ENCODE peak calls at places on chromosomes 13 and 19, in five cellular contexts. B is ovary, L is HepG2, X is heart left ventricle, D is GM12878. U is an unnamed sample.

GRCh38 chr19:42313096-42313839 is at the start of gene TMEM145:
- DNase-seq in B (peak), D (no peak), X (no peak), L (no peak), U (no peak)

GRCh38 chr19:15863272-15863671 is 34.6 kb downstream of the CYP4F2 start:
- DNase-seq in X (no peak), B (no peak), L (no peak), D (no peak), U (no peak)

GRCh38 chr19:37403403-37403802 is 32.5 kb downstream of the ZNF527 start:
- DNase-seq in D (no peak), L (no peak), B (no peak), X (no peak), U (no peak)

GRCh38 chr19:34589730-34590129 is 87.2 kb downstream of the SCGB2B2 start:
- DNase-seq in X (no peak), D (no peak), L (no peak), B (no peak), U (no peak)

GRCh38 chr19:3722443-3723109 is 14.4 kb downstream of the TJP3 start:
- DNase-seq in B (no peak), D (no peak), L (no peak), X (no peak), U (no peak)

GRCh38 chr13:25300861-25301346 is 521 bp upstream of the NUP58 start:
- DNase-seq in L (no peak), X (peak), D (no peak), B (peak), U (peak)

GRCh38 chr19:16161848-16162247 is 11.5 kb downstream of the CIB3 start:
- DNase-seq in L (no peak), B (no peak), D (no peak), X (no peak), U (no peak)

GRCh38 chr13:61030445-61030844 is 385.2 kb downstream of the PCDH20 start:
- DNase-seq in D (no peak), X (no peak), B (no peak), L (no peak), U (no peak)

GRCh38 chr19:38004505-38005223 is 97.7 kb downstream of the SIPA1L3 start:
- DNase-seq in B (peak), X (peak), L (peak), D (peak), U (peak)

GRCh38 chr13:65461590-65461989 is 1768.5 kb downstream of the PCDH9 start:
- DNase-seq in L (no peak), D (no peak), B (no peak), X (no peak), U (no peak)

GRCh38 chr13:19185086-19185864 is 3.7 kb upstream of the TUBA3C start:
- DNase-seq in X (no peak), B (no peak), D (no peak), L (no peak), U (no peak)

GRCh38 chr13:68714292-68714691 is 1393.3 kb upstream of the ATXN8OS start:
- DNase-seq in D (no peak), B (no peak), L (no peak), X (no peak), U (no peak)

GRCh38 chr13:68713394-68713793 is 1394.2 kb upstream of the ATXN8OS start:
- DNase-seq in B (no peak), X (no peak), D (no peak), L (no peak), U (no peak)

GRCh38 chr13:68708336-68708908 is 1399.2 kb upstream of the ATXN8OS start:
- DNase-seq in L (no peak), B (no peak), X (no peak), D (no peak), U (no peak)
- H3K4me3 ChIP-seq in L (no peak), B (no peak), X (no peak), D (no peak), U (no peak)

DNA sequence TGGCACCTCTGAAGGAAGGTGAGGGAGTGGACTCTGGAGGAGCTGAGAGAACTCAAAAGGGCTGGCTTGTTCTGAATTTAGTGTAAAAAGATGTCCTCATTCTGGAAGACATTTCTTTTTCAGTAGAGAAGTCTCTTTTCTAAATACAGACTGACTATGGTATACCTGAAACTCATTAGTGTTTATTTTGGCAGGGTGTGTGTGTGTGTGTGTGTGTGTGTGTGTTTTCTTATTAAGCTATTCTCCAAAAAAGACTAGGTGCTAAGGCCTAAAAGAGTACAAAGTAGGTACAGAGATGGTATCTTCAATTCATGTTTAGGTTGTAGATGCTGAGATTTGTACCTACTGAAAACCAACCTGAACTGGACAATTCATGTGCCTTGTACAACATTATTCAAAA is 196.4 kb downstream of the SPRY2 start:
- DNase-seq in B (no peak), D (no peak), X (no peak), L (no peak), U (no peak)
- H3K27ac ChIP-seq in B (no peak), D (no peak), X (no peak), L (no peak), U (no peak)

DNA sequence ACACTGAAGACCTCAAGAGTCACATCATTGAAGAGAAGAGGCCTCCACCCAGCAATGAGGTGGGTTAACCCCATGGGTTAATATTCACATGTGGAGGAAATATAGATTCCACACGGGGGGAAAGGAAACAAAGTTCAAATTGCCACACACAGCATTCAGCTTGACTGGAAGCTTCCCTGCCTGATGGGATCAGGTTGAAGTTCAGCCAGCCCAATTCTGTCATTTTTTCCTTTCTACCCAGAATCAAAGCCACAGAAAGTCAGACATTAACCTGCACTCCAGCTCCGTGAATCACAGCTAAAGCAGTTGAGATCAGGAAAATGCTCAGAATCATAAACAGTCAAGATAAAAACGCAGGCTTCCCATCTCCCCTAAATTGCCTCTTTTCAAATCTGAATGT is 208.7 kb upstream of the OBI1 start:
- DNase-seq in X (no peak), D (no peak), B (no peak), L (peak), U (no peak)
- TF ChIP-seq POLR2A in X (no peak), D (no peak), B (no peak), L (no peak), U (no peak)

GRCh38 chr19:46481947-46482346 is 10.6 kb upstream of the PNMA8A start:
- DNase-seq in X (peak), B (no peak), D (no peak), L (no peak), U (peak)

GRCh38 chr19:46478356-46478986 is 7.1 kb upstream of the PNMA8A start:
- DNase-seq in L (no peak), X (no peak), D (no peak), B (no peak), U (no peak)

GRCh38 chr19:46481187-46481586 is 9.8 kb upstream of the PNMA8A start:
- DNase-seq in L (no peak), B (no peak), D (no peak), X (no peak), U (peak)

GRCh38 chr19:46482645-46483044 is 11.3 kb upstream of the PNMA8A start:
- DNase-seq in B (no peak), D (no peak), X (no peak), L (no peak), U (no peak)

GRCh38 chr19:46480409-46480808 is 9.0 kb upstream of the PNMA8A start:
- DNase-seq in X (peak), D (no peak), L (no peak), B (peak), U (peak)
- H3K4me3 ChIP-seq in X (no peak), D (no peak), L (no peak), B (no peak), U (no peak)

DNA sequence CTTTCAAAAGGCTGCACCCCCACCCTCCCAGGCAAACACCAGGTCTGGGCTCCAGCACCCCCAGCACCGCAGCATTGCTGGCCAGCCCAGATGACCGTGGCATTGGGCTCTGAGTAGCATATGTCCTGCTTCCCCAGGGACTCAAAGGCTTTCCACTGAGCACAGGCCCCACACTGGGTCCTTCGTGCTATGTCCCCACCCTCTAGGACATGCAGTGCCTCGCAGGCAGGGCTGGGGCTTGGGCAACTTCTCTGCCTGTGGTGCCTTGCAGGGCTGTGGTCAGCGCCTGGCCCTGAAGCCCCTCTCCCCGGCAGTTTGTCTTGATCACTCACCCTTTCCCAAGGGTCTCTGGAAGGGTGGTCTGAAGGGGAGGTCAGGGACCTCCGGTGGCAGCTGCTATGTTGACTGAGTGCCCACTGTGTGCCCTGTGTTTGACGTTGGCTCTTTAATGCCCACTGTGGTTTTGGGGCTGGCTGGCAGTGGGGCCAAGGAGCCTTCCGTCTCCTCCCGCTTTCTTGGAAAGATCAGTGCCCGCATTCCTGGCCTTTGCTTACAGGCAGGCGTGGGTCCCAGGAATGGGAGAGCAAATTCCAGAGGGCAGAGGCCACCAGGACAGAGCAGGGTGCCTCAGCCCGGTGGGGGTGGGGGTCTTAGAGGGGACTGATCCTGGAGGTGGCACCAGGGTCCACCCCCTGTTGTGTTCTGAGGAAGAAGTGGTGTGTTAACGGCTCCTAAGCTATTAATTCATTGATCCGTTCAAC is 20.3 kb upstream of the CRTC1 start:
- DNase-seq in D (no peak), B (no peak), X (no peak), L (no peak), U (no peak)
- H3K27ac ChIP-seq in D (no peak), B (no peak), X (no peak), L (no peak), U (no peak)

GRCh38 chr19:49664171-49665070 is 1.2 kb downstream of the IRF3 start:
- DNase-seq in B (peak), L (peak), X (peak), D (no peak), U (peak)
- TF ChIP-seq POLR2A in B (peak), L (peak), X (peak), D (peak), U (peak)

GRCh38 chr19:11479470-11480080 is 1.3 kb downstream of the ELAVL3 start:
- DNase-seq in L (peak), D (no peak), B (no peak), X (no peak), U (no peak)
- H3K4me3 ChIP-seq in L (peak), D (no peak), B (no peak), X (no peak), U (no peak)

GRCh38 chr13:51998723-51999471 is 12.4 kb downstream of the ATP7B start:
- DNase-seq in X (no peak), L (peak), B (no peak), D (no peak), U (no peak)
- H3K27ac ChIP-seq in X (no peak), L (peak), B (no peak), D (no peak), U (no peak)

GRCh38 chr19:464146-464545 is 3.3 kb upstream of the SHC2 start:
- DNase-seq in L (no peak), D (no peak), B (no peak), X (no peak), U (no peak)
- TF ChIP-seq POLR2A in L (no peak), D (no peak), B (no peak), X (no peak), U (no peak)

DNA sequence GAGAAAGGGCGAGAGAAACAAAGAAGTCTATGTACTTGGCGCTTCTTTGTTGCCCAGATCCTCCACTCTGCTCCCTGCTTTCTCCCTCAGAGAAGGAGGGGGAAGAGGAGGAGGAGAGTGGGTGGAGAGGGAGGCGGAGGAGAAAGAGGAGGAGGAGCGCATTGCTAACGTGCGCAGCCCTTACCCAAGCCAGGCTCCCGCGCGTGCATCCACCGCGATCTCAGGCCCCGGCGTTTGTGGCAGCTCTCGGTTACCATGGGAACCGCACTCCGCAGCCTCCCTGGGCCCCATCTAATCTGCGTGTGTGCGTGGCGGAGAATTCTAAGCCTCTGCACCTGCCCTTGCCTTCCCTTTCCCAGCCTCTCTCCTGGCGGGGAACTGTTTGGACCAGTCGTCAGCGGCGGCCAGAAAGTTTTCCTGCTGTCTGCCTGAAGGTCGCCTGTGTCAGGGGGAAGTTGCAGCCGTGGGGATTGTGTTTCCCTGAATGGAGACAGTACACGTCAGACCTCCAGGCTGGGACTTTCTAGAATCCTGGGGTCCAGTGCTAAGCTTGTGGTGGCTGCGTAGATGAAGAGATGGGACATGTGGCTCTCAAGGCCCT is at the start of gene ERICH6B:
- DNase-seq in D (no peak), X (no peak), B (no peak), L (no peak), U (no peak)
- H3K4me3 ChIP-seq in D (no peak), X (no peak), B (no peak), L (no peak), U (no peak)